ENCODE peak calls at places on chromosomes 6 and 20, in seven cellular contexts. Q is mucosa of descending colon, G is osteocyte, A is HFF-Myc, N is activated B cell treated with CpG ODN at 0.5 μM for 24 hours, E is mammary epithelial cell, M is brain microvascular endothelial cell. R is an unnamed sample.

GRCh38 chr6:122050226-122050755 is 349.2 kb upstream of the HSF2 start:
- DNase-seq in N (no peak), G (no peak), E (no peak), Q (no peak), M (no peak), A (no peak), R (no peak)

GRCh38 chr6:129795261-129795660 is 65.9 kb downstream of the TMEM244 start:
- DNase-seq in G (no peak), E (no peak), M (no peak), N (no peak), Q (no peak), A (no peak), R (no peak)

GRCh38 chr6:33895988-33896387 is 92.2 kb upstream of the MLN start:
- DNase-seq in N (no peak), G (no peak), A (no peak), E (no peak), Q (no peak), M (no peak), R (no peak)

GRCh38 chr6:26457407-26457795 is 354 bp upstream of the BTN2A1 start:
- DNase-seq in Q (no peak), N (no peak), G (no peak), E (no peak), M (no peak), A (no peak), R (no peak)

GRCh38 chr20:63481503-63481902 is 9.0 kb upstream of the KCNQ2 start:
- DNase-seq in E (no peak), G (no peak), N (no peak), Q (no peak), A (no peak), M (no peak), R (no peak)

GRCh38 chr6:168641455-168641854 is 200.5 kb downstream of the SMOC2 start:
- DNase-seq in A (no peak), G (no peak), Q (no peak), E (no peak), M (no peak), N (no peak), R (no peak)

GRCh38 chr6:156886409-156886808 is 109.2 kb downstream of the ARID1B start:
- DNase-seq in G (no peak), N (no peak), M (peak; percentile 35), A (no peak), Q (no peak), E (no peak), R (no peak)

GRCh38 chr6:15317251-15317650 is 71.4 kb downstream of the JARID2 start:
- DNase-seq in A (no peak), E (no peak), G (no peak), M (no peak), Q (no peak), N (no peak), R (no peak)

GRCh38 chr6:28867078-28867414 is 56.7 kb downstream of the TRIM27 start:
- DNase-seq in E (no peak), G (no peak), Q (peak; percentile 41), N (no peak), A (no peak), M (no peak), R (no peak)

GRCh38 chr6:27890351-27891299 is 21.6 kb downstream of the OR2B2 start:
- DNase-seq in M (peak; percentile 87), G (no peak), E (peak; percentile 94), A (peak; percentile 96), Q (peak; percentile 84), N (peak; percentile 61), R (peak; percentile 87)

GRCh38 chr6:3748208-3748701 is 3.3 kb downstream of the PXDC1 start:
- DNase-seq in E (peak; percentile 65), A (peak; percentile 70), G (peak; percentile 86), Q (peak; percentile 83), M (peak; percentile 77), N (peak; percentile 24), R (peak; percentile 60)

GRCh38 chr20:11394145-11394833 is 523.4 kb upstream of the BTBD3 start:
- DNase-seq in E (peak; percentile 97), N (no peak), Q (no peak), A (no peak), M (peak; percentile 81), G (no peak), R (peak; percentile 91)

GRCh38 chr6:89640804-89641203 is 2.3 kb upstream of the LYRM2 start:
- DNase-seq in E (peak; percentile 78), Q (no peak), A (peak; percentile 6), G (no peak), M (peak; percentile 39), N (no peak), R (peak; percentile 14)

GRCh38 chr6:127022297-127022696 is 96.2 kb upstream of the RSPO3 start:
- DNase-seq in N (no peak), G (no peak), Q (peak; percentile 71), E (no peak), A (peak; percentile 87), M (no peak), R (peak; percentile 5)

GRCh38 chr6:64803470-64804166 is 903.4 kb downstream of the EYS start:
- DNase-seq in A (no peak), M (no peak), N (no peak), G (peak; percentile 81), E (no peak), Q (no peak), R (no peak)

GRCh38 chr6:129598244-129599187 is 111.5 kb downstream of the ARHGAP18 start:
- DNase-seq in G (no peak), E (peak; percentile 53), M (peak; percentile 54), N (no peak), Q (peak; percentile 42), A (peak; percentile 72), R (peak; percentile 55)

GRCh38 chr6:81758221-81758620 is 5.7 kb upstream of the TENT5A start:
- DNase-seq in A (no peak), M (no peak), E (no peak), G (no peak), Q (no peak), N (no peak), R (no peak)

GRCh38 chr20:44651507-44652373 is at the start of gene ADA:
- DNase-seq in G (no peak), Q (peak; percentile 79), A (no peak), M (peak; percentile 25), E (peak; percentile 63), N (peak; percentile 54), R (no peak)

GRCh38 chr20:62165762-62166399 is 16.9 kb upstream of the MTG2 start:
- DNase-seq in G (no peak), M (no peak), A (no peak), N (no peak), E (no peak), Q (no peak), R (no peak)

GRCh38 chr6:149108398-149109100 is 209.0 kb upstream of the TAB2 start:
- DNase-seq in Q (no peak), E (no peak), M (no peak), N (no peak), A (no peak), G (no peak), R (no peak)

GRCh38 chr20:57398231-57398821 is 7.1 kb downstream of the RBM38 start:
- DNase-seq in M (no peak), E (no peak), N (peak; percentile 78), A (no peak), G (no peak), Q (peak; percentile 83), R (no peak)

GRCh38 chr6:71410681-71411080 is 122.1 kb downstream of the OGFRL1 start:
- DNase-seq in E (no peak), M (peak; percentile 60), N (no peak), G (no peak), Q (no peak), A (no peak), R (no peak)

GRCh38 chr20:25372584-25373336 is 17.9 kb downstream of the ABHD12 start:
- DNase-seq in G (no peak), A (peak; percentile 87), Q (no peak), M (peak; percentile 95), E (peak; percentile 93), N (no peak), R (peak; percentile 68)

GRCh38 chr6:107794771-107795170 is 29.3 kb downstream of the SCML4 start:
- DNase-seq in N (no peak), A (no peak), Q (no peak), G (no peak), M (no peak), E (no peak), R (no peak)

GRCh38 chr6:107787589-107787960 is 36.5 kb downstream of the SCML4 start:
- DNase-seq in G (no peak), N (no peak), E (no peak), A (no peak), M (no peak), Q (no peak), R (no peak)

GRCh38 chr6:107789361-107789760 is 34.8 kb downstream of the SCML4 start:
- DNase-seq in N (no peak), E (no peak), Q (no peak), G (no peak), A (no peak), M (no peak), R (no peak)

GRCh38 chr6:107793193-107793592 is 30.9 kb downstream of the SCML4 start:
- DNase-seq in G (no peak), E (no peak), A (no peak), M (no peak), Q (no peak), N (no peak), R (no peak)
- TF ChIP-seq CTCF in G (no peak), E (no peak), A (no peak), M (no peak), Q (no peak), N (no peak), R (no peak)

DNA sequence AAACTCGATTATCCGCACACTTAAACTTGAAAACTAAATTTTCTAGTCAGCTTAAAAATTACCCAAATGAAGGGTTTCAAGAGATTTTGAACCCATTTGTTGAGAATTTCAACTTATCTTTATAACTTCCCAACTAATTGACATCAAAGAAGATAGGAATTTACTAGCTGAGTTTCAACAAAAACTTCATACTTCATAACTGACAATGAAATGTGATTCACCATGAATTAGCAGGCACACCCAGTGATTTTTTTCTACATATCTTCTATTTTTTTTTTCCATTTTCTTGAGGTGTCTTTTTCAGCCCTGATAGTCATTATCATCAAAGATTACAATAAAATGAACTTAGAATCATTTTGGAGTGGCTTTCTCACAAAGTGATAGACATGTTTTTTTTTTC is 26.7 kb downstream of the TNFAIP3 start:
- DNase-seq in E (peak; percentile 66), G (no peak), A (no peak), N (no peak), M (no peak), Q (no peak), R (no peak)
- TF ChIP-seq CTCF in E (no peak), G (no peak), A (no peak), N (no peak), M (no peak), Q (no peak), R (no peak)

GRCh38 chr6:132830236-132830799 is 15.9 kb downstream of the RPS12 start:
- DNase-seq in A (no peak), N (no peak), E (no peak), M (no peak), G (no peak), Q (no peak), R (no peak)
- TF ChIP-seq CTCF in A (peak; percentile 29), N (no peak), E (peak; percentile 66), M (peak; percentile 58), G (peak; percentile 78), Q (no peak), R (peak; percentile 57)

GRCh38 chr6:1335367-1336037 is 23.6 kb downstream of the FOXQ1 start:
- DNase-seq in M (no peak), A (no peak), Q (peak; percentile 57), G (no peak), E (peak; percentile 97), N (no peak), R (peak; percentile 83)

GRCh38 chr6:1336246-1336843 is 24.4 kb downstream of the FOXQ1 start:
- DNase-seq in M (no peak), Q (peak; percentile 65), E (peak; percentile 83), G (no peak), A (no peak), N (no peak), R (no peak)

GRCh38 chr6:1334725-1335124 is 22.8 kb downstream of the FOXQ1 start:
- DNase-seq in A (no peak), M (no peak), N (no peak), E (no peak), G (no peak), Q (peak; percentile 16), R (no peak)

GRCh38 chr6:1337791-1338190 is 25.9 kb downstream of the FOXQ1 start:
- DNase-seq in A (no peak), E (no peak), M (no peak), G (no peak), N (no peak), Q (no peak), R (no peak)
- TF ChIP-seq CTCF in A (no peak), E (no peak), M (no peak), G (no peak), N (no peak), Q (no peak), R (no peak)

R was measured in AG09309.